ENCODE peak calls at places on chromosomes 16 and 17, in eight cellular contexts. R is foreskin keratinocyte, U is COR-L47, H is tibial nerve, Q is EL, J is substantia nigra, W is pulmonary artery endothelial cell, G is caudate nucleus. X is an unnamed sample.

GRCh38 chr16:22677024-22677830 is 136.7 kb upstream of the HS3ST2 start:
- DNase-seq in R (no peak), U (no peak), H (no peak), Q (no peak), J (no peak), W (no peak), G (no peak), X (no peak)

GRCh38 chr17:58336456-58337094 is 8.0 kb upstream of the TSPOAP1 start:
- DNase-seq in R (no peak), U (no peak), H (no peak), Q (no peak), J (no peak), W (no peak), G (no peak), X (no peak)

GRCh38 chr17:58326609-58327341 is 1.8 kb downstream of the TSPOAP1 start:
- DNase-seq in R (no peak), U (no peak), H (no peak), Q (no peak), J (no peak), W (no peak), G (no peak), X (no peak)

GRCh38 chr16:56911771-56912541 is 20.0 kb upstream of the HERPUD1 start:
- DNase-seq in R (no peak), U (no peak), H (peak), Q (peak), J (no peak), W (no peak), G (no peak), X (no peak)

GRCh38 chr16:65740716-65741115 is 618.9 kb upstream of the CDH11 start:
- DNase-seq in R (no peak), U (no peak), H (no peak), Q (peak), J (no peak), W (no peak), G (no peak), X (no peak)

GRCh38 chr16:46688101-46688656 is 799 bp downstream of the VPS35 start:
- DNase-seq in R (peak), U (no peak), H (peak), Q (no peak), J (no peak), W (no peak), G (no peak), X (peak)

GRCh38 chr16:11423315-11424117 is 78.3 kb downstream of the RMI2 start:
- DNase-seq in R (no peak), U (no peak), H (no peak), Q (no peak), J (no peak), W (no peak), G (no peak), X (no peak)

GRCh38 chr17:1467898-1468492 is 12.0 kb upstream of the CRK start:
- DNase-seq in R (no peak), U (no peak), H (peak), Q (no peak), J (no peak), W (no peak), G (no peak), X (no peak)

GRCh38 chr17:8572767-8573166 is 57.8 kb downstream of the MYH10 start:
- DNase-seq in R (no peak), U (no peak), H (no peak), Q (no peak), J (no peak), W (no peak), G (no peak), X (no peak)

GRCh38 chr17:62163847-62164246 is 98.8 kb upstream of the MED13 start:
- DNase-seq in R (no peak), U (peak), H (no peak), Q (no peak), J (no peak), W (no peak), G (no peak), X (no peak)

GRCh38 chr17:1031711-1032110 is 34.8 kb downstream of the TIMM22 start:
- DNase-seq in R (no peak), U (no peak), H (no peak), Q (no peak), J (no peak), W (no peak), G (no peak), X (peak)

GRCh38 chr17:83145831-83146230 is 66.4 kb downstream of the METRNL start:
- DNase-seq in R (no peak), U (no peak), H (no peak), Q (no peak), J (no peak), W (no peak), G (no peak), X (no peak)

GRCh38 chr17:75159196-75160031 is 5.1 kb upstream of the JPT1 start:
- DNase-seq in R (peak), U (no peak), H (no peak), Q (peak), J (no peak), W (no peak), G (no peak), X (no peak)

X was measured in posterior cingulate gyrus.